ENCODE peak calls at places on chromosomes 4 and X, in nine cellular contexts. T is gastrocnemius medialis; M is stimulated activated CD8-positive, alpha-beta memory T cell treated with anti-CD3 and anti-CD28 coated beads, Interleukin-12 subunit alpha, Interleukin-12 subunit beta, amount 100 ng/mL, for 4 hours; D is breast epithelium; S is AG09319; G is cardiac muscle cell; E is CD8-positive, alpha-beta T cell; F is NCI-H82; B is NCI-H345. I is an unnamed sample.

GRCh38 chr4:27145556-27145955 is 284.9 kb downstream of the STIM2 start:
- DNase-seq in F (no peak), M (no peak), T (no peak), G (no peak), D (no peak), E (no peak), B (no peak), S (no peak), I (no peak)

GRCh38 chr4:8086751-8087445 is 71.7 kb downstream of the ABLIM2 start:
- DNase-seq in S (no peak), T (no peak), E (no peak), D (no peak), F (no peak), B (no peak), G (no peak), M (no peak), I (no peak)

GRCh38 chr4:84697615-84698201 is 114.8 kb downstream of the CDS1 start:
- DNase-seq in D (no peak), G (no peak), E (no peak), T (no peak), B (no peak), F (no peak), S (no peak), M (no peak), I (no peak)

GRCh38 chr4:108372678-108373077 is 203.9 kb upstream of the LEF1 start:
- DNase-seq in S (no peak), F (no peak), G (no peak), M (no peak), D (no peak), B (no peak), E (no peak), T (no peak), I (no peak)

GRCh38 chr4:147780137-147780777 is 48.4 kb downstream of the ARHGAP10 start:
- DNase-seq in F (no peak), M (no peak), E (no peak), T (no peak), B (no peak), D (no peak), S (no peak), G (no peak), I (no peak)

GRCh38 chr4:6986067-6986780 is 56.9 kb upstream of the TADA2B start:
- DNase-seq in B (peak; percentile 39), S (no peak), G (peak; percentile 77), F (peak; percentile 63), D (no peak), T (peak; percentile 73), E (no peak), M (no peak), I (peak; percentile 74)

GRCh38 chr4:139595989-139596679 is 40.1 kb upstream of the SETD7 start:
- DNase-seq in B (peak; percentile 8), E (no peak), G (peak; percentile 33), S (no peak), T (peak; percentile 76), F (no peak), M (no peak), D (no peak), I (no peak)

GRCh38 chr4:124713213-124713592 is 671 bp upstream of the ANKRD50 start:
- DNase-seq in T (peak; percentile 60), F (peak; percentile 86), D (peak; percentile 64), G (peak; percentile 89), M (no peak), B (peak; percentile 18), S (peak; percentile 61), E (no peak), I (peak; percentile 89)

GRCh38 chrX:139559383-139560042 is 29.0 kb downstream of the F9 start:
- DNase-seq in D (no peak), S (peak; percentile 20), F (peak; percentile 78), M (no peak), G (peak; percentile 50), T (no peak), B (no peak), E (no peak), I (no peak)

GRCh38 chr4:103011378-103012025 is 8.0 kb downstream of the SLC9B1 start:
- DNase-seq in B (no peak), E (no peak), F (peak; percentile 13), G (peak; percentile 59), T (no peak), D (no peak), M (no peak), S (no peak), I (peak; percentile 62)